ENCODE peak calls at places on chromosomes 6 and 20, in four cellular contexts. R is HepG2, D is K562, B is GM12878. H is an unnamed sample.

GRCh38 chr6:89297695-89298351 is 17.3 kb downstream of the GABRR2 start:
- DNase-seq in R (peak; percentile 47), D (peak; percentile 67), B (peak; percentile 80), H (no peak)

GRCh38 chr6:52399511-52400315 is 20.4 kb upstream of the EFHC1 start:
- DNase-seq in R (peak; percentile 77), D (peak; percentile 58), B (no peak), H (peak; percentile 65)

GRCh38 chr6:17928514-17929430 is 58.7 kb downstream of the KIF13A start:
- DNase-seq in R (peak; percentile 41), D (no peak), B (no peak), H (no peak)

GRCh38 chr6:19837511-19838441 is 606 bp downstream of the ID4 start:
- DNase-seq in R (peak; percentile 21), D (no peak), B (no peak), H (peak; percentile 31)

GRCh38 chr20:44074252-44075151 is 112.5 kb downstream of the JPH2 start:
- DNase-seq in R (no peak), D (no peak), B (no peak), H (no peak)

GRCh38 chr6:41938590-41938989 is 3.0 kb downstream of the CCND3 start:
- DNase-seq in R (no peak), D (no peak), B (no peak), H (no peak)

GRCh38 chr20:44651507-44652373 is at the start of gene ADA:
- DNase-seq in R (peak; percentile 47), D (peak; percentile 86), B (no peak), H (peak; percentile 69)

GRCh38 chr6:127464881-127465459 is 5.8 kb upstream of the KIAA0408 start:
- DNase-seq in R (peak; percentile 54), D (peak; percentile 39), B (no peak), H (peak; percentile 74)

GRCh38 chr20:59790388-59790787 is 143.0 kb downstream of the SYCP2 start:
- DNase-seq in R (no peak), D (no peak), B (no peak), H (no peak)

GRCh38 chr6:105596284-105596755 is 193.4 kb upstream of the PREP start:
- DNase-seq in R (no peak), D (no peak), B (no peak), H (no peak)

GRCh38 chr6:146355521-146356100 is 188.0 kb upstream of the RAB32 start:
- DNase-seq in R (no peak), D (no peak), B (no peak), H (no peak)

GRCh38 chr6:30130887-30131862 is 4.8 kb upstream of the TRIM40 start:
- DNase-seq in R (peak; percentile 89), D (peak; percentile 84), B (peak; percentile 32), H (peak; percentile 85)

GRCh38 chr6:91626935-91627334 is 1040.1 kb upstream of the MAP3K7 start:
- DNase-seq in R (no peak), D (no peak), B (no peak), H (no peak)

GRCh38 chr6:73854998-73855718 is 159.2 kb downstream of the CD109 start:
- DNase-seq in R (peak; percentile 46), D (peak; percentile 37), B (no peak), H (peak; percentile 21)

GRCh38 chr6:158383542-158383941 is 71.3 kb downstream of the TULP4 start:
- DNase-seq in R (no peak), D (no peak), B (no peak), H (no peak)

GRCh38 chr20:63434599-63435378 is 37.7 kb downstream of the KCNQ2 start:
- DNase-seq in R (peak; percentile 79), D (peak; percentile 83), B (peak; percentile 41), H (peak; percentile 86)

GRCh38 chr20:45340236-45340847 is 7.9 kb downstream of the SDC4 start:
- DNase-seq in R (peak; percentile 92), D (no peak), B (no peak), H (no peak)

GRCh38 chr6:169263836-169264608 is 10.4 kb upstream of the THBS2 start:
- DNase-seq in R (no peak), D (no peak), B (no peak), H (no peak)

GRCh38 chr6:26613717-26614683 is 17.2 kb downstream of the ABT1 start:
- DNase-seq in R (no peak), D (no peak), B (no peak), H (no peak)

GRCh38 chr20:3980260-3981131 is 34.9 kb downstream of the RNF24 start:
- DNase-seq in R (peak; percentile 80), D (peak; percentile 45), B (no peak), H (no peak)

GRCh38 chr6:14337157-14337556 is 219.6 kb downstream of the CD83 start:
- DNase-seq in R (no peak), D (no peak), B (no peak), H (no peak)

GRCh38 chr20:37205130-37205529 is 25.8 kb upstream of the MROH8 start:
- DNase-seq in R (no peak), D (no peak), B (no peak), H (no peak)

GRCh38 chr6:121603486-121603885 is 168.0 kb downstream of the GJA1 start:
- DNase-seq in R (no peak), D (no peak), B (no peak), H (no peak)

GRCh38 chr6:18528084-18528743 is 141.1 kb downstream of the RNF144B start:
- DNase-seq in R (no peak), D (no peak), B (no peak), H (no peak)

GRCh38 chr6:14763139-14763538 is 482.7 kb upstream of the JARID2 start:
- DNase-seq in R (peak; percentile 12), D (no peak), B (no peak), H (no peak)

GRCh38 chr6:44309631-44310030 is 3.5 kb downstream of the AARS2 start:
- DNase-seq in R (no peak), D (no peak), B (no peak), H (no peak)

GRCh38 chr6:15313367-15313766 is 67.5 kb downstream of the JARID2 start:
- DNase-seq in R (no peak), D (no peak), B (no peak), H (no peak)

GRCh38 chr20:1895674-1896496 is 678 bp downstream of the SIRPA start:
- DNase-seq in R (no peak), D (no peak), B (no peak), H (no peak)

GRCh38 chr6:37122861-37123260 is 47.1 kb upstream of the PIM1 start:
- DNase-seq in R (no peak), D (no peak), B (no peak), H (no peak)

GRCh38 chr6:44034391-44034861 is 92.8 kb downstream of the MRPL14 start:
- DNase-seq in R (no peak), D (no peak), B (no peak), H (no peak)

GRCh38 chr6:14260839-14261238 is 143.3 kb downstream of the CD83 start:
- DNase-seq in R (no peak), D (no peak), B (no peak), H (no peak)

GRCh38 chr6:93424303-93425064 is 5.1 kb upstream of the EPHA7 start:
- DNase-seq in R (no peak), D (no peak), B (no peak), H (no peak)

GRCh38 chr6:3013486-3013885 is 13.8 kb downstream of the NQO2 start:
- DNase-seq in R (no peak), D (peak; percentile 11), B (no peak), H (no peak)

GRCh38 chr6:11398451-11399326 is 138.9 kb upstream of the TMEM170B start:
- DNase-seq in R (peak; percentile 97), D (no peak), B (no peak), H (no peak)

GRCh38 chr6:95690328-95690727 is 113.0 kb downstream of the MANEA start:
- DNase-seq in R (no peak), D (no peak), B (no peak), H (no peak)

GRCh38 chr20:22449115-22449973 is 135.0 kb downstream of the FOXA2 start:
- DNase-seq in R (no peak), D (no peak), B (no peak), H (no peak)

GRCh38 chr6:6717953-6718352 is 129.4 kb downstream of the LY86 start:
- DNase-seq in R (no peak), D (no peak), B (no peak), H (no peak)

GRCh38 chr6:169640347-169640972 is 61.4 kb downstream of the WDR27 start:
- DNase-seq in R (no peak), D (no peak), B (no peak), H (no peak)

GRCh38 chr20:47576516-47577033 is 74.9 kb downstream of the NCOA3 start:
- DNase-seq in R (peak; percentile 97), D (peak; percentile 81), B (peak; percentile 46), H (peak; percentile 71)

GRCh38 chr6:70436320-70436719 is 23.0 kb downstream of the FAM135A start:
- DNase-seq in R (no peak), D (no peak), B (no peak), H (no peak)
- TF ChIP-seq FOXK2 in R (no peak), D (no peak), B (no peak), H (no peak)

GRCh38 chr6:108438918-108439317 is 121.8 kb upstream of the FOXO3 start:
- DNase-seq in R (no peak), D (no peak), B (no peak), H (no peak)
- TF ChIP-seq SP1 in R (no peak), D (no peak), B (no peak), H (no peak)

GRCh38 chr6:150491131-150491795 is 108.4 kb upstream of the PLEKHG1 start:
- DNase-seq in R (no peak), D (no peak), B (peak; percentile 24), H (no peak)
- TF ChIP-seq FOXK2 in R (no peak), D (no peak), B (no peak), H (no peak)

DNA sequence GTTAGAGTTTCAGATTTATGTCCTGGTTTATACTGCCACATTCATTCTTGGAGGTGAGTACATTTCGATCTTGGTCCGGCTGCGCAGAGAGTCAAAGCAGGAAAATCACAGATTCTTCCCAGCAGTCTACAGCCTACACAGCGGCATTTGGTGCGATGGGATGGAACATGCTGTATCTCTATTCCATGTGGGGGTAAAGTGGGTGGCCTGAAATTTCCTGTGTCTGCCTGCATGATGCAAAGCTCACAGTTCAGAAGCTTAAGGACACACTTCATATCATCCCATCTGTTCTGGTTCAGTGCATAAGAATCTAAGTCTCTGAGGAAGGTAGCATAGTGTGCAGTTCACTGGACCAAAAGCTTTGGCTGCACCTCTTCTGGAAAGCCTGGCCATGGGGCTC is at the start of gene DEFB127:
- DNase-seq in R (no peak), D (no peak), B (no peak), H (no peak)
- TF ChIP-seq SP1 in R (no peak), D (no peak), B (no peak), H (no peak)

DNA sequence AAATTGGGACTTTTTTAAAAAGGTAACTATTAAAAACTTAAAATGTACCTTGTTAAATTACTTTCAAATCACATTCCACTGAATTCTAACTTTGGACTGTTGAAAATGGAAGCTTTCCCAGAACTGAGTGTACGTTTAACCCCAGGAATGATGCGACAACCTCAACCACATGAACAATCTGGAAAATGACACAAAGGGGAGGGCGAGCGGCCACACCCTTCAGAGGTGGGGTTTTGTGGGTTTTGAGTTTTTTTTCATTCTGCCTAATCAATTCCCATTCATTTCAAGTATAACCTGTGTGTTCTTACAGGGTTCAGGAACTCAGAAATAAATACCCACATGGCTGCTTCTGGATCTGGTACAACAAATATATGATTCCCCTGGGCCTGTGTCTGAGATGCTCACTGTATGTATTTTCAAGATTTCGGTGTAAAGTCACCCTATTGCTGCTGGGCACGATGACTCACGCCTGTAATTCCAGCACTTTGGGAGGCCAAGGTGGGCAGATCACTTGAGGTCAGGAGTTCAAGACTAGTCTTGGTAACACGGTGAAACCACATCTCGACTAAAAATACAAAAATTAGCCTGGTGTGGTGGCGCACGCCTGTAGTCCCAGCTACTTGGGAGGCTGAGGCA is 21.6 kb downstream of the CNKSR3 start:
- DNase-seq in R (no peak), D (no peak), B (no peak), H (no peak)
- TF ChIP-seq FOXK2 in R (no peak), D (no peak), B (no peak), H (no peak)

H was measured in HEK293T.